ENCODE peak calls at places on chromosomes 4 and X, in nine cellular contexts. One of them, this sample, is unnamed.

GRCh38 chrX:130726661-130727060 is 176.3 kb downstream of the ENOX2 start:
- DNase-seq in Calu3: no peak
- DNase-seq in stimulated activated CD4-positive, alpha-beta T cell treated with anti-CD3 and anti-CD28 coated beads, Interleukin-2, amount 100 ng/mL, for 48 hours: no peak
- DNase-seq in T-helper 1 cell: no peak
- DNase-seq in dermis blood vessel endothelial cell: no peak
- DNase-seq in GM03348: peak
- DNase-seq in suprapubic skin: no peak
- DNase-seq in activated CD4-positive, alpha-beta T cell treated with anti-CD3 and anti-CD28 coated beads, Interleukin-2, amount 10 ng/mL, durations not matched to agents 7 days and 5 days: no peak
- DNase-seq in nephron progenitor cell: no peak
- DNase-seq in this sample: no peak

GRCh38 chr4:105896461-105896939 is 1.2 kb downstream of the NPNT start:
- DNase-seq in activated CD4-positive, alpha-beta T cell treated with anti-CD3 and anti-CD28 coated beads, Interleukin-2, amount 10 ng/mL, durations not matched to agents 7 days and 5 days: no peak
- DNase-seq in dermis blood vessel endothelial cell: no peak
- DNase-seq in suprapubic skin: no peak
- DNase-seq in nephron progenitor cell: no peak
- DNase-seq in GM03348: no peak
- DNase-seq in T-helper 1 cell: no peak
- DNase-seq in Calu3: peak
- DNase-seq in stimulated activated CD4-positive, alpha-beta T cell treated with anti-CD3 and anti-CD28 coated beads, Interleukin-2, amount 100 ng/mL, for 48 hours: no peak
- DNase-seq in this sample: peak

GRCh38 chr4:43992552-43992951 is 456.1 kb downstream of the KCTD8 start:
- DNase-seq in Calu3: no peak
- DNase-seq in nephron progenitor cell: no peak
- DNase-seq in T-helper 1 cell: no peak
- DNase-seq in activated CD4-positive, alpha-beta T cell treated with anti-CD3 and anti-CD28 coated beads, Interleukin-2, amount 10 ng/mL, durations not matched to agents 7 days and 5 days: no peak
- DNase-seq in suprapubic skin: no peak
- DNase-seq in dermis blood vessel endothelial cell: no peak
- DNase-seq in GM03348: no peak
- DNase-seq in stimulated activated CD4-positive, alpha-beta T cell treated with anti-CD3 and anti-CD28 coated beads, Interleukin-2, amount 100 ng/mL, for 48 hours: no peak
- DNase-seq in this sample: no peak

GRCh38 chr4:8198906-8199593 is at the start of gene SH3TC1:
- DNase-seq in Calu3: peak
- DNase-seq in dermis blood vessel endothelial cell: peak
- DNase-seq in suprapubic skin: peak
- DNase-seq in T-helper 1 cell: peak
- DNase-seq in GM03348: peak
- DNase-seq in stimulated activated CD4-positive, alpha-beta T cell treated with anti-CD3 and anti-CD28 coated beads, Interleukin-2, amount 100 ng/mL, for 48 hours: peak
- DNase-seq in nephron progenitor cell: peak
- DNase-seq in activated CD4-positive, alpha-beta T cell treated with anti-CD3 and anti-CD28 coated beads, Interleukin-2, amount 10 ng/mL, durations not matched to agents 7 days and 5 days: peak
- DNase-seq in this sample: peak

GRCh38 chrX:46967547-46967946 is 55.3 kb downstream of the JADE3 start:
- DNase-seq in stimulated activated CD4-positive, alpha-beta T cell treated with anti-CD3 and anti-CD28 coated beads, Interleukin-2, amount 100 ng/mL, for 48 hours: no peak
- DNase-seq in dermis blood vessel endothelial cell: no peak
- DNase-seq in GM03348: no peak
- DNase-seq in nephron progenitor cell: no peak
- DNase-seq in T-helper 1 cell: no peak
- DNase-seq in activated CD4-positive, alpha-beta T cell treated with anti-CD3 and anti-CD28 coated beads, Interleukin-2, amount 10 ng/mL, durations not matched to agents 7 days and 5 days: no peak
- DNase-seq in suprapubic skin: no peak
- DNase-seq in Calu3: no peak
- DNase-seq in this sample: no peak

GRCh38 chr4:75211422-75211821 is 278.5 kb downstream of the PARM1 start:
- DNase-seq in stimulated activated CD4-positive, alpha-beta T cell treated with anti-CD3 and anti-CD28 coated beads, Interleukin-2, amount 100 ng/mL, for 48 hours: no peak
- DNase-seq in GM03348: no peak
- DNase-seq in Calu3: no peak
- DNase-seq in T-helper 1 cell: no peak
- DNase-seq in nephron progenitor cell: no peak
- DNase-seq in activated CD4-positive, alpha-beta T cell treated with anti-CD3 and anti-CD28 coated beads, Interleukin-2, amount 10 ng/mL, durations not matched to agents 7 days and 5 days: no peak
- DNase-seq in dermis blood vessel endothelial cell: peak
- DNase-seq in suprapubic skin: no peak
- DNase-seq in this sample: no peak

GRCh38 chr4:113109106-113109740 is 59.8 kb downstream of the ANK2 start:
- DNase-seq in GM03348: no peak
- DNase-seq in suprapubic skin: no peak
- DNase-seq in Calu3: no peak
- DNase-seq in stimulated activated CD4-positive, alpha-beta T cell treated with anti-CD3 and anti-CD28 coated beads, Interleukin-2, amount 100 ng/mL, for 48 hours: no peak
- DNase-seq in T-helper 1 cell: no peak
- DNase-seq in nephron progenitor cell: no peak
- DNase-seq in activated CD4-positive, alpha-beta T cell treated with anti-CD3 and anti-CD28 coated beads, Interleukin-2, amount 10 ng/mL, durations not matched to agents 7 days and 5 days: no peak
- DNase-seq in dermis blood vessel endothelial cell: no peak
- DNase-seq in this sample: no peak

GRCh38 chr4:157050561-157050960 is 25.4 kb upstream of the GLRB start:
- DNase-seq in T-helper 1 cell: no peak
- DNase-seq in stimulated activated CD4-positive, alpha-beta T cell treated with anti-CD3 and anti-CD28 coated beads, Interleukin-2, amount 100 ng/mL, for 48 hours: no peak
- DNase-seq in nephron progenitor cell: no peak
- DNase-seq in dermis blood vessel endothelial cell: no peak
- DNase-seq in activated CD4-positive, alpha-beta T cell treated with anti-CD3 and anti-CD28 coated beads, Interleukin-2, amount 10 ng/mL, durations not matched to agents 7 days and 5 days: no peak
- DNase-seq in GM03348: no peak
- DNase-seq in Calu3: no peak
- DNase-seq in suprapubic skin: no peak
- DNase-seq in this sample: no peak

GRCh38 chr4:80204433-80204832 is 7.1 kb downstream of the PRDM8 start:
- DNase-seq in activated CD4-positive, alpha-beta T cell treated with anti-CD3 and anti-CD28 coated beads, Interleukin-2, amount 10 ng/mL, durations not matched to agents 7 days and 5 days: no peak
- DNase-seq in stimulated activated CD4-positive, alpha-beta T cell treated with anti-CD3 and anti-CD28 coated beads, Interleukin-2, amount 100 ng/mL, for 48 hours: no peak
- DNase-seq in nephron progenitor cell: no peak
- DNase-seq in dermis blood vessel endothelial cell: no peak
- DNase-seq in GM03348: no peak
- DNase-seq in T-helper 1 cell: no peak
- DNase-seq in suprapubic skin: no peak
- DNase-seq in Calu3: no peak
- DNase-seq in this sample: no peak

GRCh38 chr4:72942565-72942964 is 127.0 kb downstream of the COX18 start:
- DNase-seq in suprapubic skin: no peak
- DNase-seq in Calu3: no peak
- DNase-seq in nephron progenitor cell: no peak
- DNase-seq in dermis blood vessel endothelial cell: peak
- DNase-seq in GM03348: no peak
- DNase-seq in stimulated activated CD4-positive, alpha-beta T cell treated with anti-CD3 and anti-CD28 coated beads, Interleukin-2, amount 100 ng/mL, for 48 hours: no peak
- DNase-seq in T-helper 1 cell: no peak
- DNase-seq in activated CD4-positive, alpha-beta T cell treated with anti-CD3 and anti-CD28 coated beads, Interleukin-2, amount 10 ng/mL, durations not matched to agents 7 days and 5 days: no peak
- DNase-seq in this sample: no peak

GRCh38 chrX:48513670-48514069 is 4.9 kb downstream of the PORCN start:
- DNase-seq in suprapubic skin: no peak
- DNase-seq in T-helper 1 cell: no peak
- DNase-seq in Calu3: no peak
- DNase-seq in GM03348: no peak
- DNase-seq in dermis blood vessel endothelial cell: no peak
- DNase-seq in stimulated activated CD4-positive, alpha-beta T cell treated with anti-CD3 and anti-CD28 coated beads, Interleukin-2, amount 100 ng/mL, for 48 hours: no peak
- DNase-seq in activated CD4-positive, alpha-beta T cell treated with anti-CD3 and anti-CD28 coated beads, Interleukin-2, amount 10 ng/mL, durations not matched to agents 7 days and 5 days: no peak
- DNase-seq in nephron progenitor cell: no peak
- DNase-seq in this sample: no peak

GRCh38 chrX:1384738-1385250 is 7.1 kb downstream of the SLC25A6 start:
- DNase-seq in suprapubic skin: peak
- DNase-seq in activated CD4-positive, alpha-beta T cell treated with anti-CD3 and anti-CD28 coated beads, Interleukin-2, amount 10 ng/mL, durations not matched to agents 7 days and 5 days: no peak
- DNase-seq in T-helper 1 cell: no peak
- DNase-seq in nephron progenitor cell: no peak
- DNase-seq in Calu3: no peak
- DNase-seq in stimulated activated CD4-positive, alpha-beta T cell treated with anti-CD3 and anti-CD28 coated beads, Interleukin-2, amount 100 ng/mL, for 48 hours: no peak
- DNase-seq in GM03348: peak
- DNase-seq in dermis blood vessel endothelial cell: no peak
- DNase-seq in this sample: no peak

GRCh38 chr4:83548151-83548905 is 12.4 kb downstream of the GPAT3 start:
- DNase-seq in T-helper 1 cell: no peak
- DNase-seq in nephron progenitor cell: no peak
- DNase-seq in suprapubic skin: peak
- DNase-seq in Calu3: peak
- DNase-seq in stimulated activated CD4-positive, alpha-beta T cell treated with anti-CD3 and anti-CD28 coated beads, Interleukin-2, amount 100 ng/mL, for 48 hours: peak
- DNase-seq in activated CD4-positive, alpha-beta T cell treated with anti-CD3 and anti-CD28 coated beads, Interleukin-2, amount 10 ng/mL, durations not matched to agents 7 days and 5 days: peak
- DNase-seq in dermis blood vessel endothelial cell: peak
- DNase-seq in GM03348: peak
- DNase-seq in this sample: peak

GRCh38 chr4:65249111-65249510 is 421.2 kb downstream of the EPHA5 start:
- DNase-seq in nephron progenitor cell: no peak
- DNase-seq in Calu3: no peak
- DNase-seq in GM03348: no peak
- DNase-seq in activated CD4-positive, alpha-beta T cell treated with anti-CD3 and anti-CD28 coated beads, Interleukin-2, amount 10 ng/mL, durations not matched to agents 7 days and 5 days: no peak
- DNase-seq in stimulated activated CD4-positive, alpha-beta T cell treated with anti-CD3 and anti-CD28 coated beads, Interleukin-2, amount 100 ng/mL, for 48 hours: no peak
- DNase-seq in suprapubic skin: no peak
- DNase-seq in T-helper 1 cell: no peak
- DNase-seq in dermis blood vessel endothelial cell: no peak
- DNase-seq in this sample: no peak

GRCh38 chr4:149961876-149962597 is 116.2 kb upstream of the DCLK2 start:
- DNase-seq in suprapubic skin: no peak
- DNase-seq in T-helper 1 cell: no peak
- DNase-seq in dermis blood vessel endothelial cell: no peak
- DNase-seq in stimulated activated CD4-positive, alpha-beta T cell treated with anti-CD3 and anti-CD28 coated beads, Interleukin-2, amount 100 ng/mL, for 48 hours: no peak
- DNase-seq in nephron progenitor cell: no peak
- DNase-seq in GM03348: peak
- DNase-seq in Calu3: peak
- DNase-seq in activated CD4-positive, alpha-beta T cell treated with anti-CD3 and anti-CD28 coated beads, Interleukin-2, amount 10 ng/mL, durations not matched to agents 7 days and 5 days: no peak
- DNase-seq in this sample: no peak

GRCh38 chr4:165621983-165622382 is 243.2 kb downstream of the CPE start:
- DNase-seq in T-helper 1 cell: no peak
- DNase-seq in suprapubic skin: no peak
- DNase-seq in stimulated activated CD4-positive, alpha-beta T cell treated with anti-CD3 and anti-CD28 coated beads, Interleukin-2, amount 100 ng/mL, for 48 hours: no peak
- DNase-seq in Calu3: no peak
- DNase-seq in GM03348: no peak
- DNase-seq in nephron progenitor cell: no peak
- DNase-seq in activated CD4-positive, alpha-beta T cell treated with anti-CD3 and anti-CD28 coated beads, Interleukin-2, amount 10 ng/mL, durations not matched to agents 7 days and 5 days: no peak
- DNase-seq in dermis blood vessel endothelial cell: peak
- DNase-seq in this sample: no peak

GRCh38 chr4:153001626-153002025 is 65.5 kb downstream of the FHDC1 start:
- DNase-seq in suprapubic skin: no peak
- DNase-seq in T-helper 1 cell: no peak
- DNase-seq in GM03348: no peak
- DNase-seq in Calu3: no peak
- DNase-seq in nephron progenitor cell: no peak
- DNase-seq in dermis blood vessel endothelial cell: no peak
- DNase-seq in activated CD4-positive, alpha-beta T cell treated with anti-CD3 and anti-CD28 coated beads, Interleukin-2, amount 10 ng/mL, durations not matched to agents 7 days and 5 days: no peak
- DNase-seq in stimulated activated CD4-positive, alpha-beta T cell treated with anti-CD3 and anti-CD28 coated beads, Interleukin-2, amount 100 ng/mL, for 48 hours: no peak
- DNase-seq in this sample: no peak

GRCh38 chrX:71147496-71148277 is 3.0 kb downstream of the NLGN3 start:
- DNase-seq in suprapubic skin: no peak
- DNase-seq in Calu3: no peak
- DNase-seq in dermis blood vessel endothelial cell: no peak
- DNase-seq in stimulated activated CD4-positive, alpha-beta T cell treated with anti-CD3 and anti-CD28 coated beads, Interleukin-2, amount 100 ng/mL, for 48 hours: no peak
- DNase-seq in nephron progenitor cell: no peak
- DNase-seq in T-helper 1 cell: no peak
- DNase-seq in activated CD4-positive, alpha-beta T cell treated with anti-CD3 and anti-CD28 coated beads, Interleukin-2, amount 10 ng/mL, durations not matched to agents 7 days and 5 days: no peak
- DNase-seq in GM03348: no peak
- DNase-seq in this sample: no peak

GRCh38 chr4:154743683-154744340 is at the start of gene LRAT:
- DNase-seq in Calu3: peak
- DNase-seq in suprapubic skin: peak
- DNase-seq in GM03348: peak
- DNase-seq in dermis blood vessel endothelial cell: peak
- DNase-seq in stimulated activated CD4-positive, alpha-beta T cell treated with anti-CD3 and anti-CD28 coated beads, Interleukin-2, amount 100 ng/mL, for 48 hours: peak
- DNase-seq in activated CD4-positive, alpha-beta T cell treated with anti-CD3 and anti-CD28 coated beads, Interleukin-2, amount 10 ng/mL, durations not matched to agents 7 days and 5 days: peak
- DNase-seq in T-helper 1 cell: no peak
- DNase-seq in nephron progenitor cell: peak
- DNase-seq in this sample: no peak

GRCh38 chrX:122363112-122363511 is 821.0 kb upstream of the GRIA3 start:
- DNase-seq in suprapubic skin: no peak
- DNase-seq in nephron progenitor cell: peak
- DNase-seq in activated CD4-positive, alpha-beta T cell treated with anti-CD3 and anti-CD28 coated beads, Interleukin-2, amount 10 ng/mL, durations not matched to agents 7 days and 5 days: no peak
- DNase-seq in stimulated activated CD4-positive, alpha-beta T cell treated with anti-CD3 and anti-CD28 coated beads, Interleukin-2, amount 100 ng/mL, for 48 hours: no peak
- DNase-seq in dermis blood vessel endothelial cell: no peak
- DNase-seq in Calu3: no peak
- DNase-seq in T-helper 1 cell: no peak
- DNase-seq in GM03348: no peak
- DNase-seq in this sample: no peak

GRCh38 chrX:3175659-3176438 is 134.6 kb downstream of the ARSF start:
- DNase-seq in GM03348: peak
- DNase-seq in Calu3: no peak
- DNase-seq in nephron progenitor cell: no peak
- DNase-seq in dermis blood vessel endothelial cell: no peak
- DNase-seq in T-helper 1 cell: no peak
- DNase-seq in activated CD4-positive, alpha-beta T cell treated with anti-CD3 and anti-CD28 coated beads, Interleukin-2, amount 10 ng/mL, durations not matched to agents 7 days and 5 days: no peak
- DNase-seq in suprapubic skin: no peak
- DNase-seq in stimulated activated CD4-positive, alpha-beta T cell treated with anti-CD3 and anti-CD28 coated beads, Interleukin-2, amount 100 ng/mL, for 48 hours: no peak
- DNase-seq in this sample: no peak

GRCh38 chr4:76059750-76060149 is 14.8 kb upstream of the ART3 start:
- DNase-seq in activated CD4-positive, alpha-beta T cell treated with anti-CD3 and anti-CD28 coated beads, Interleukin-2, amount 10 ng/mL, durations not matched to agents 7 days and 5 days: no peak
- DNase-seq in GM03348: no peak
- DNase-seq in Calu3: no peak
- DNase-seq in suprapubic skin: no peak
- DNase-seq in nephron progenitor cell: no peak
- DNase-seq in dermis blood vessel endothelial cell: no peak
- DNase-seq in stimulated activated CD4-positive, alpha-beta T cell treated with anti-CD3 and anti-CD28 coated beads, Interleukin-2, amount 100 ng/mL, for 48 hours: no peak
- DNase-seq in T-helper 1 cell: no peak
- DNase-seq in this sample: no peak

GRCh38 chr4:102042843-102043802 is 252.6 kb downstream of the BANK1 start:
- DNase-seq in T-helper 1 cell: no peak
- DNase-seq in GM03348: no peak
- DNase-seq in Calu3: no peak
- DNase-seq in dermis blood vessel endothelial cell: no peak
- DNase-seq in stimulated activated CD4-positive, alpha-beta T cell treated with anti-CD3 and anti-CD28 coated beads, Interleukin-2, amount 100 ng/mL, for 48 hours: no peak
- DNase-seq in suprapubic skin: no peak
- DNase-seq in nephron progenitor cell: no peak
- DNase-seq in activated CD4-positive, alpha-beta T cell treated with anti-CD3 and anti-CD28 coated beads, Interleukin-2, amount 10 ng/mL, durations not matched to agents 7 days and 5 days: no peak
- DNase-seq in this sample: no peak

GRCh38 chrX:21438792-21439191 is 64.6 kb downstream of the CNKSR2 start:
- DNase-seq in T-helper 1 cell: no peak
- DNase-seq in stimulated activated CD4-positive, alpha-beta T cell treated with anti-CD3 and anti-CD28 coated beads, Interleukin-2, amount 100 ng/mL, for 48 hours: no peak
- DNase-seq in activated CD4-positive, alpha-beta T cell treated with anti-CD3 and anti-CD28 coated beads, Interleukin-2, amount 10 ng/mL, durations not matched to agents 7 days and 5 days: no peak
- DNase-seq in dermis blood vessel endothelial cell: no peak
- DNase-seq in suprapubic skin: no peak
- DNase-seq in nephron progenitor cell: no peak
- DNase-seq in GM03348: no peak
- DNase-seq in Calu3: no peak
- DNase-seq in this sample: no peak

GRCh38 chrX:84340981-84341380 is 153.0 kb upstream of the RPS6KA6 start:
- DNase-seq in suprapubic skin: no peak
- DNase-seq in T-helper 1 cell: no peak
- DNase-seq in dermis blood vessel endothelial cell: no peak
- DNase-seq in GM03348: no peak
- DNase-seq in stimulated activated CD4-positive, alpha-beta T cell treated with anti-CD3 and anti-CD28 coated beads, Interleukin-2, amount 100 ng/mL, for 48 hours: no peak
- DNase-seq in nephron progenitor cell: no peak
- DNase-seq in Calu3: no peak
- DNase-seq in activated CD4-positive, alpha-beta T cell treated with anti-CD3 and anti-CD28 coated beads, Interleukin-2, amount 10 ng/mL, durations not matched to agents 7 days and 5 days: no peak
- DNase-seq in this sample: no peak

GRCh38 chr4:25022741-25023140 is 8.0 kb downstream of the LGI2 start:
- DNase-seq in suprapubic skin: no peak
- DNase-seq in nephron progenitor cell: no peak
- DNase-seq in T-helper 1 cell: no peak
- DNase-seq in stimulated activated CD4-positive, alpha-beta T cell treated with anti-CD3 and anti-CD28 coated beads, Interleukin-2, amount 100 ng/mL, for 48 hours: no peak
- DNase-seq in dermis blood vessel endothelial cell: no peak
- DNase-seq in Calu3: no peak
- DNase-seq in activated CD4-positive, alpha-beta T cell treated with anti-CD3 and anti-CD28 coated beads, Interleukin-2, amount 10 ng/mL, durations not matched to agents 7 days and 5 days: no peak
- DNase-seq in GM03348: no peak
- DNase-seq in this sample: no peak